ENCODE peak calls at places on chromosomes 7 and 10, in four cellular contexts. J is H1, O is prostate gland, H is endodermal cell. X is an unnamed sample. For H3K4me1, the result is how much of the 10 kb centered on the place peaks cover.

GRCh38 chr7:56105508-56105907 is 768 bp downstream of the CHCHD2 start:
- DNase-seq in J (no peak), O (no peak), H (no peak), X (no peak)

GRCh38 chr10:69632516-69633199 is 2.6 kb downstream of the FAM241B start:
- DNase-seq in J (peak), O (no peak), H (no peak), X (no peak)

GRCh38 chr7:32428546-32428945 is 61.6 kb downstream of the LSM5 start:
- DNase-seq in J (peak), O (no peak), H (peak), X (no peak)

GRCh38 chr10:20911626-20912025 is 14.5 kb upstream of the NEBL start:
- DNase-seq in J (no peak), O (no peak), H (no peak), X (no peak)

GRCh38 chr7:151628846-151629604 is 109.3 kb upstream of the RHEB start:
- DNase-seq in J (no peak), O (no peak), H (peak), X (peak)

GRCh38 chr10:129694633-129695356 is 227.8 kb downstream of the MGMT start:
- DNase-seq in J (no peak), O (no peak), H (peak), X (no peak)

GRCh38 chr7:74015670-74016069 is 12.3 kb upstream of the ELN start:
- DNase-seq in J (no peak), O (no peak), H (no peak), X (no peak)

GRCh38 chr7:36047254-36047653 is 105.8 kb upstream of the EEPD1 start:
- DNase-seq in J (no peak), O (no peak), H (peak), X (no peak)

GRCh38 chr7:64180989-64181388 is 26.0 kb upstream of the ZNF735 start:
- DNase-seq in J (no peak), O (no peak), H (no peak), X (no peak)

GRCh38 chr7:45140827-45141226 is 16.8 kb upstream of the RAMP3 start:
- DNase-seq in J (no peak), O (no peak), H (no peak), X (no peak)

GRCh38 chr7:27194641-27195379 is 5.1 kb downstream of the HOXA13 start:
- DNase-seq in J (peak), O (peak), H (peak), X (no peak)

GRCh38 chr7:159024280-159024951 is 120.3 kb downstream of the VIPR2 start:
- DNase-seq in J (no peak), O (no peak), H (peak), X (peak)

GRCh38 chr7:45922810-45923209 is 1.7 kb upstream of the IGFBP3 start:
- DNase-seq in J (no peak), O (no peak), H (no peak), X (no peak)

GRCh38 chr7:85172530-85172941 is 14.3 kb downstream of the SEMA3D start:
- DNase-seq in J (no peak), O (no peak), H (no peak), X (peak)

GRCh38 chr7:21099432-21099831 is 312.7 kb upstream of the SP8 start:
- DNase-seq in J (no peak), O (no peak), H (no peak), X (no peak)

GRCh38 chr10:79056736-79057391 is 11.9 kb upstream of the ZMIZ1 start:
- DNase-seq in J (no peak), O (no peak), H (peak), X (peak)

GRCh38 chr7:31249671-31250070 is 90.9 kb downstream of the NEUROD6 start:
- DNase-seq in J (no peak), O (no peak), H (peak), X (no peak)

GRCh38 chr10:70832236-70832635 is 16.5 kb downstream of the SGPL1 start:
- DNase-seq in J (no peak), O (no peak), H (no peak), X (no peak)
- H3K4me1 ChIP-seq in J (under half), O (under half), H (under half), X (under half)

DNA sequence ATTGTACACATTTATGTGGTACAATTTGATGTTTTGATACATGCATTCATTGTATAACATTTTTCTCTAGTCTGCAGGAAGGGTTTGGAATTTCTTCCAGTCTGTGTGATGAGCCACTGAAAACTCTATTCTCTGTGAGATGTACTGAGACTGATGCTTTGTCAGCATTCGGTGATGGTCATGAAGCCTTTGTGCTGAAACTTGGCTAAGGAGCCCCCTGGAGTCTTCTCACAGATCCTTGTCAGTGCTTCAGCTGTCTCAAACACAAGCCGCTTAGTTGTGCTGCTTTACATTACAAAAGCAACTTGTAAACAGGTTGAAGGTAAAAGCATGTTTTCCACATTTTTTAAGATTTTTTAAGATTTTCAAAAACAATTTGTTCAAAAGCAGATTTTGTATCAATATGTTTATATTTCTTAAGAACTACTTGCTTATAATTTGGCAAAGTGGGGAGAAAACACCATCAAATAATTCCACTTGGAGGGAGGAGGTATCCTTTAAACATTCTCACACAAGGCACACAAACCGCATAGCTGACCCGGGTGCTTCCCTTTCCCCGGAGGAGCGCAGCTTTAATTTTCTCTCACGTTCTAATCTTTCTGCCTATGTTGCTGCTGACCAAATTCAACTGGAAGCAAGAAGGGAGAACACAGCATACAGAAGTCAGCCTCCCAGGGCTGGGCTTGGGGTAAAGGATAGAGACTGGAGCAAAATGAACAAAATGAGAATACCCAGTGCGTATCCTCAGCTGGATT is 249.8 kb upstream of the VSTM2A start:
- DNase-seq in J (no peak), O (no peak), H (peak), X (no peak)
- H3K27ac ChIP-seq in J (no peak), O (no peak), H (peak), X (no peak)

GRCh38 chr7:6147627-6148026 is 116.5 kb downstream of the ANKRD61 start:
- DNase-seq in J (no peak), O (no peak), H (no peak), X (no peak)

GRCh38 chr7:6142871-6143380 is 111.8 kb downstream of the ANKRD61 start:
- DNase-seq in J (no peak), O (no peak), H (no peak), X (no peak)

GRCh38 chr7:6139189-6139996 is 108.2 kb downstream of the ANKRD61 start:
- DNase-seq in J (no peak), O (no peak), H (no peak), X (no peak)

GRCh38 chr7:6146666-6147065 is 115.5 kb downstream of the ANKRD61 start:
- DNase-seq in J (no peak), O (no peak), H (no peak), X (peak)

GRCh38 chr7:6143997-6144396 is 112.8 kb downstream of the ANKRD61 start:
- DNase-seq in J (no peak), O (no peak), H (no peak), X (no peak)
- TF ChIP-seq CTCF in J (no peak), O (no peak), H (no peak), X (no peak)

GRCh38 chr10:102646610-102647432 is 2.5 kb downstream of the TRIM8 start:
- DNase-seq in J (no peak), O (peak), H (peak), X (peak)
- H3K4me1 ChIP-seq in J (under half), O (under half), H (under half), X (under half)

GRCh38 chr7:75617634-75618234 is 121.0 kb downstream of the HIP1 start:
- DNase-seq in J (no peak), O (no peak), H (no peak), X (peak)

GRCh38 chr7:75623390-75624133 is 115.2 kb downstream of the HIP1 start:
- DNase-seq in J (no peak), O (no peak), H (peak), X (no peak)

GRCh38 chr7:75619636-75620035 is 119.1 kb downstream of the HIP1 start:
- DNase-seq in J (no peak), O (no peak), H (no peak), X (no peak)

GRCh38 chr7:75624134-75624832 is 114.5 kb downstream of the HIP1 start:
- DNase-seq in J (no peak), O (no peak), H (no peak), X (peak)

DNA sequence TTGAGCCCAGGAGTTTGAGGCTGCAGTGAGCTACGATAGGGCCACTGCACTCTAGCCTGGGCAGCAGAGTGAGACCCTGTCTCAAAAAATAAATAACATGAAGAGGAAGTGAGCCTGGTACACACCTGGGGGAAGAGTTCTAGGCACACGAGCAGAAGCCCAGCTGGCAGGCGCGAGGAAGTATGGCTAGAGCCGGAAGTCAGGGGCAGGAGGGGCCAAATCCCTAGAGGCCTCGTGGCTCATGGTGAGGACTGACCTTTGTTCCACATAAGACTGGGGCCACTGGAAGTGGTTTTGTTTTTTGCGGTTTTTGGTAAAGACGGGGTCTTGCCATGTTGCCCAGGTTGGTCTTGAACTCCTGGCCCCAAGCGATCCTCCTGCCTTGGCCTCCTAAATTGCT is 117.6 kb downstream of the HIP1 start:
- DNase-seq in J (no peak), O (no peak), H (no peak), X (no peak)
- H3K27ac ChIP-seq in J (peak), O (no peak), H (no peak), X (no peak)

GRCh38 chr7:47721670-47722069 is 139.8 kb upstream of the TNS3 start:
- DNase-seq in J (peak), O (no peak), H (peak), X (no peak)

GRCh38 chr7:47724335-47724982 is 142.5 kb upstream of the TNS3 start:
- DNase-seq in J (no peak), O (no peak), H (peak), X (no peak)

GRCh38 chr7:47720907-47721244 is 139.0 kb upstream of the TNS3 start:
- DNase-seq in J (no peak), O (no peak), H (no peak), X (no peak)

GRCh38 chr7:47720141-47720906 is 138.4 kb upstream of the TNS3 start:
- DNase-seq in J (no peak), O (no peak), H (no peak), X (no peak)

DNA sequence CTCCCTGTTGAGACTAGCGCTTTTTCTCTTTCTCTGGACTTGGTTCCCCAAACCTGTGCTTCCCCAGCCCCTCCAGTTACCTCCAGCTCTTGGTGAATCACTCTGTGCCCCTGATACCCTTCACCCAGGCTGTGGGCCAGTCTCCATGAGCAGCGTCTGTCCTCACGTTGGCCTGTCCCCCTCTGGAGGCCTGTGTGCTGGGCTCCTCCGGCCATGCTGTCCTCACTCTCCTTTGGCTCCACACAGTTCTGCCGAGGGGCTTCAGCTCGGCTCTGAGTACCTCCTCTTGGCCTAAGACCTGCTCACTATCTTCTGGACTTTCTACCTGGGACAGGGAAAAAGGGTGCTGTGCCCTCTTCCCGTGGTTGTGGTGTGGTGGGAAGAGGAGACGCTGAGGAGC is 140.2 kb upstream of the TNS3 start:
- DNase-seq in J (no peak), O (no peak), H (no peak), X (no peak)
- TF ChIP-seq CTCF in J (no peak), O (no peak), H (no peak), X (no peak)

DNA sequence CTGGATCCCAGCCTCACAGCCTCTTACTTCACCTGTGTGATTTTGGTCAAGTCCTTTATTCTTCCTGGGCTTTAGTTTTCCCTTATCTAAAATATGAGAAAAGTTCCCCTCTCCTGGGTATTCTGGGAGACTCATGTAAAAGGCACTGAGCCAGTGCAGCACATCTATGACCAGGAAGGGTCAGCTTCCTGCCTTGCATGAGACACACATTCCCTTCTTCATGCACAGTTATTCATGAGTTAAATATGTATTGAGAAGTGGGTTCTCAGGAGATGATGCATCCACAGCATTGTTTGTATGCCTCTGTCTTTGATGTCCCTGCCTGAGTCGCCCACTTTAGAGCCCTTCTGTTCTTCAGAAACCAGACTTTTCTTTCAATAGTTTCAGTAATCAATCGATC is 33.3 kb downstream of the EGFR start:
- DNase-seq in J (no peak), O (no peak), H (no peak), X (no peak)
- H3K4me1 ChIP-seq in J (under half), O (under half), H (under half), X (under half)

GRCh38 chr10:72001026-72001380 is 36.8 kb downstream of the CHST3 start:
- DNase-seq in J (no peak), O (no peak), H (no peak), X (no peak)

GRCh38 chr10:71998119-71998839 is 34.1 kb downstream of the CHST3 start:
- DNase-seq in J (no peak), O (no peak), H (no peak), X (no peak)

GRCh38 chr10:71999360-72000072 is 35.3 kb downstream of the CHST3 start:
- DNase-seq in J (no peak), O (no peak), H (peak), X (no peak)

GRCh38 chr10:71998840-71999194 is 34.6 kb downstream of the CHST3 start:
- DNase-seq in J (no peak), O (no peak), H (peak), X (peak)

DNA sequence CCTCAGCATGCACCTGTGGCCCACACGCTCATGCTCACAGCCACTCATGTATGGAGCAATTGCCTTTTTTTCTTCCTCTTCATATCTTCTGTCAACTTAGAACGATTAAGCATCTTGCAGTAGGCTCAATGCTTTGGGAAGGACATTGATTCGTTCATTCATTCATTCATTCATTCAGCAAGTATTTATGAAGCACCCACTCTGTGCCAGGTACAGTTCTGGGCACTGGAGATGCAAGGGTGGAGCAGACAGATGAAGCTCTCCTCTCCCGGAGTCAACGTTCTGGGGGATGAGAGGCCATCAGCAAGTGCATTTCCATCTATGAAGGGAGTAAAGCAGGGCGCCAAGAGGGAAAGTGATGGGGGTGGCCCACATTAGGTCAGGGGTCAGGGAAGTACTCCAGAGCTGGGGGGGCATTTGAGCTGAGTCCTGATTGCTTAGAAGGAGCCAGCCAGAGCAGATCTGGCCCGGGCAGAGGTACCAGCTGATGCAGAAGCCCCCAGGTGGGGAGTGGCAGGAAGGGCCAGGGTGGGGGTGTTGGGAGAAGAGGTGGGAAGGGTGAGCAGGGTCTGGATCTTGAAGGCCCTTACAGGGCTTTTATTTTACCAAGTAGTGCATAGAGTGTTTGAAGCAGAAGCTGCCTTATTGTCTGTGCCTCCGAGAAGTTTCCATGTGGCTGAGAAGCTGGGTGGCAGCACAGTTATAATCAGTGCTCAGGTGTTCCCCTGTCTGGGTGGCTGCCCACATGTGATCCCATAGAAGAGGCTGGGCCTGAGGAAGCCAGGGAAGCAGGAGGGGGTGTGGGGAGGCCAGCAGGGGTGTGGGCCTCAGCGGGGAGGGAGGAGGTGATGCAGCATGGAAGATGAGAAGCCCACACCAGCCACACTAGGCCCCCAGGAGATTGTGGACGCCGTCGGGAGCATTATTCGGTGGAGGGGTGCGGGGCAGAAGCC is 36.2 kb downstream of the CHST3 start:
- DNase-seq in J (no peak), O (no peak), H (no peak), X (no peak)
- H3K27ac ChIP-seq in J (no peak), O (peak), H (no peak), X (peak)

X was measured in ascending aorta.